ENCODE peak calls at places on chromosomes 7 and 10, in ten cellular contexts. X is aorta, E is HCT116, A is esophagus muscularis mucosa, J is SJSA1, H is neural progenitor cell, W is brain microvascular endothelial cell, B is spleen, S is GM12878, U is adrenal gland. G is an unnamed sample.

GRCh38 chr7:22572937-22573336 is 72.9 kb upstream of the STEAP1B start:
- DNase-seq in X (no peak), E (no peak), A (no peak), J (peak; percentile 79), H (no peak), W (peak; percentile 93), B (no peak), S (no peak), U (no peak), G (no peak)

GRCh38 chr10:121495719-121496118 is 102.5 kb downstream of the FGFR2 start:
- DNase-seq in X (no peak), E (no peak), A (no peak), J (no peak), H (no peak), W (no peak), B (no peak), S (no peak), U (no peak), G (no peak)

GRCh38 chr10:61961278-61961677 is 59.8 kb downstream of the ARID5B start:
- DNase-seq in X (no peak), E (no peak), A (no peak), J (no peak), H (no peak), W (no peak), B (no peak), S (peak; percentile 72), U (no peak), G (no peak)

GRCh38 chr10:7438196-7438986 is 27.6 kb upstream of the SFMBT2 start:
- DNase-seq in X (no peak), E (no peak), A (no peak), J (no peak), H (no peak), W (no peak), B (no peak), S (no peak), U (no peak), G (peak; percentile 11)

GRCh38 chr10:986881-987634 is 1.2 kb upstream of the GTPBP4 start:
- DNase-seq in X (peak; percentile 55), E (no peak), A (no peak), J (peak; percentile 89), H (no peak), W (peak; percentile 58), B (no peak), S (no peak), U (peak; percentile 29), G (no peak)

GRCh38 chr7:48170506-48170905 is 752 bp upstream of the ABCA13 start:
- DNase-seq in X (no peak), E (no peak), A (no peak), J (no peak), H (no peak), W (no peak), B (no peak), S (no peak), U (no peak), G (no peak)

GRCh38 chr7:36710186-36710813 is 14.0 kb downstream of the AOAH start:
- DNase-seq in X (no peak), E (no peak), A (no peak), J (no peak), H (no peak), W (no peak), B (no peak), S (no peak), U (no peak), G (peak; percentile 11)

GRCh38 chr10:45180946-45181439 is 134.4 kb downstream of the OR13A1 start:
- DNase-seq in X (no peak), E (no peak), A (no peak), J (no peak), H (no peak), W (no peak), B (no peak), S (no peak), U (no peak), G (no peak)

GRCh38 chr10:97991875-97992274 is 38.5 kb downstream of the CRTAC1 start:
- DNase-seq in X (no peak), E (no peak), A (no peak), J (no peak), H (peak; percentile 84), W (peak; percentile 22), B (no peak), S (no peak), U (no peak), G (peak; percentile 68)

GRCh38 chr7:115135769-115136410 is 214.0 kb downstream of the MDFIC start:
- DNase-seq in X (no peak), E (no peak), A (no peak), J (no peak), H (peak; percentile 22), W (no peak), B (no peak), S (no peak), U (no peak), G (no peak)

GRCh38 chr7:23422904-23423303 is 47.4 kb downstream of the IGF2BP3 start:
- DNase-seq in X (no peak), E (no peak), A (no peak), J (no peak), H (no peak), W (no peak), B (no peak), S (no peak), U (no peak), G (no peak)

GRCh38 chr7:95066736-95067530 is 159.5 kb downstream of the PPP1R9A start:
- DNase-seq in X (no peak), E (no peak), A (no peak), J (no peak), H (no peak), W (peak; percentile 63), B (no peak), S (no peak), U (no peak), G (peak; percentile 70)

GRCh38 chr10:132374176-132374575 is 22.8 kb upstream of the PWWP2B start:
- DNase-seq in X (peak; percentile 63), E (no peak), A (no peak), J (no peak), H (no peak), W (no peak), B (peak; percentile 63), S (no peak), U (no peak), G (no peak)

GRCh38 chr7:132399367-132399766 is 176.9 kb downstream of the PLXNA4 start:
- DNase-seq in X (no peak), E (no peak), A (no peak), J (no peak), H (no peak), W (no peak), B (peak; percentile 24), S (no peak), U (no peak), G (no peak)

GRCh38 chr7:142279616-142280015 is 21.8 kb upstream of the PRSS58 start:
- DNase-seq in X (no peak), E (no peak), A (no peak), J (no peak), H (no peak), W (no peak), B (no peak), S (no peak), U (no peak), G (no peak)

GRCh38 chr7:29562307-29562706 is 1.3 kb upstream of the PRR15 start:
- DNase-seq in X (no peak), E (no peak), A (no peak), J (no peak), H (no peak), W (no peak), B (no peak), S (no peak), U (no peak), G (peak; percentile 16)
- H3K4me3 ChIP-seq in X (no peak overlapping the region), E (peak overlapping the region; percentile 75), A (no peak overlapping the region), J (no peak overlapping the region), H (peak overlapping the region; percentile 58), W (no peak overlapping the region), B (no peak overlapping the region), S (no peak overlapping the region), U (no peak overlapping the region), G (no peak overlapping the region)

DNA sequence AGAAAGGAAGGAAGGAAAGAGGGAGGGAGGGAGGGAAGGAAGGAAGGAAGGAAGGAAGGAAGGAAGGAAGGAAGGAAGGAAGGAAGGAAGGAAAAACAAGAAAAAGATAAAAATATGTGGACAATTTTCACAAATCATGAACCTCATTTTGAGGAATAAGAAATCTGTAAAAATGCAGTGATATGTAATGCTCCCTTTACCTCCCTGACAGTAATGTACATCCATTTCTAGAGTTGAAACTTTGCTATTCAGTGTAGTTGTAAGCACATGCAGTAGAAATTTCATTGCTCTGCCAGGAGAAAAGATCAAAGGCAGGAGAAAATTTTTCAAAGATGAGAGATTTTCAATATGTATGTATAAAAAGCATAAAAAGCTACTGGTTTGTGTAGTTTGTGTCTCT is 189.5 kb upstream of the MYO3A start:
- DNase-seq in X (no peak), E (no peak), A (no peak), J (no peak), H (no peak), W (no peak), B (no peak), S (no peak), U (no peak), G (no peak)
- H3K27ac ChIP-seq in X (no peak overlapping the region), E (no peak overlapping the region), A (no peak overlapping the region), J (no peak overlapping the region), H (no peak overlapping the region), W (no peak overlapping the region), B (no peak overlapping the region), S (no peak overlapping the region), U (no peak overlapping the region), G (no peak overlapping the region)

GRCh38 chr10:112815238-112816032 is 134.6 kb upstream of the TCF7L2 start:
- DNase-seq in X (no peak), E (no peak), A (no peak), J (peak; percentile 64), H (no peak), W (peak; percentile 67), B (no peak), S (no peak), U (no peak), G (peak; percentile 23)

GRCh38 chr10:112811741-112812551 is 138.1 kb upstream of the TCF7L2 start:
- DNase-seq in X (peak; percentile 88), E (peak; percentile 91), A (no peak), J (peak; percentile 87), H (peak; percentile 54), W (peak; percentile 89), B (no peak), S (no peak), U (peak; percentile 65), G (peak; percentile 75)

GRCh38 chr10:112810651-112811215 is 139.3 kb upstream of the TCF7L2 start:
- DNase-seq in X (no peak), E (no peak), A (no peak), J (no peak), H (no peak), W (no peak), B (no peak), S (no peak), U (no peak), G (peak; percentile 31)

GRCh38 chr10:112813866-112814596 is 136.0 kb upstream of the TCF7L2 start:
- DNase-seq in X (no peak), E (no peak), A (no peak), J (no peak), H (no peak), W (no peak), B (no peak), S (no peak), U (no peak), G (no peak)

GRCh38 chr10:112812571-112812970 is 137.5 kb upstream of the TCF7L2 start:
- DNase-seq in X (no peak), E (no peak), A (no peak), J (no peak), H (no peak), W (no peak), B (no peak), S (no peak), U (no peak), G (no peak)
- H3K4me3 ChIP-seq in X (no peak overlapping the region), E (no peak overlapping the region), A (no peak overlapping the region), J (no peak overlapping the region), H (no peak overlapping the region), W (no peak overlapping the region), B (no peak overlapping the region), S (no peak overlapping the region), U (no peak overlapping the region), G (no peak overlapping the region)

GRCh38 chr7:56046728-56047445 is 4.4 kb downstream of the PSPH start:
- DNase-seq in X (no peak), E (no peak), A (no peak), J (peak; percentile 53), H (peak; percentile 23), W (peak; percentile 94), B (no peak), S (no peak), U (no peak), G (peak; percentile 73)
- H3K27ac ChIP-seq in X (peak overlapping the region; percentile 30), E (no peak overlapping the region), A (peak overlapping the region; percentile 71), J (peak overlapping the region; percentile 11), H (peak overlapping the region; percentile 21), W (peak overlapping the region; percentile 95), B (no peak overlapping the region), S (no peak overlapping the region), U (peak overlapping the region; percentile 74), G (peak overlapping the region; percentile 90)